ENCODE peak calls at places on chromosome 2, in ten cellular contexts. R is adrenal gland, D is pancreas, N is A549, K is prostate gland, Z is endothelial cell of umbilical vein, V is Peyer's patch, F is transverse colon, P is cardiac muscle cell, I is lung. U is an unnamed sample.

GRCh38 chr2:41496908-41497307 is 550.9 kb upstream of the PKDCC start:
- DNase-seq in R (no peak), D (no peak), N (no peak), K (no peak), Z (no peak), V (no peak), F (no peak), P (no peak), I (no peak), U (no peak)

GRCh38 chr2:3617198-3617890 is 22.4 kb downstream of the COLEC11 start:
- DNase-seq in R (peak; percentile 18), D (no peak), N (no peak), K (no peak), Z (no peak), V (peak; percentile 9), F (no peak), P (no peak), I (no peak), U (no peak)

GRCh38 chr2:124024491-124025348 is at the start of gene CNTNAP5:
- DNase-seq in R (peak; percentile 63), D (peak; percentile 63), N (no peak), K (no peak), Z (no peak), V (no peak), F (peak; percentile 8), P (peak; percentile 77), I (peak; percentile 54), U (peak; percentile 44)

GRCh38 chr2:157443795-157444642 is at the start of gene CYTIP:
- DNase-seq in R (peak; percentile 52), D (no peak), N (no peak), K (peak; percentile 8), Z (no peak), V (peak; percentile 92), F (peak; percentile 65), P (peak; percentile 17), I (peak; percentile 36), U (peak; percentile 36)

GRCh38 chr2:177038772-177039484 is 173.7 kb upstream of the HNRNPA3 start:
- DNase-seq in R (no peak), D (no peak), N (no peak), K (no peak), Z (no peak), V (no peak), F (no peak), P (no peak), I (no peak), U (no peak)

GRCh38 chr2:241950413-241950863 is 80.9 kb downstream of the RTP5 start:
- DNase-seq in R (no peak), D (no peak), N (no peak), K (no peak), Z (no peak), V (peak; percentile 43), F (no peak), P (no peak), I (no peak), U (no peak)

GRCh38 chr2:234496442-234496834 is 443 bp downstream of the ARL4C start:
- DNase-seq in R (peak; percentile 73), D (no peak), N (no peak), K (peak; percentile 50), Z (no peak), V (peak; percentile 74), F (peak; percentile 44), P (no peak), I (no peak), U (peak; percentile 31)

GRCh38 chr2:161418715-161419337 is 2.7 kb downstream of the TBR1 start:
- DNase-seq in R (no peak), D (no peak), N (no peak), K (no peak), Z (no peak), V (peak; percentile 51), F (peak; percentile 33), P (peak; percentile 18), I (no peak), U (peak; percentile 29)

GRCh38 chr2:109457811-109458210 is 156.0 kb downstream of the SEPTIN10 start:
- DNase-seq in R (peak; percentile 35), D (no peak), N (no peak), K (no peak), Z (no peak), V (peak; percentile 27), F (no peak), P (no peak), I (no peak), U (no peak)

GRCh38 chr2:19574788-19575260 is 216.4 kb upstream of the OSR1 start:
- DNase-seq in R (peak; percentile 59), D (peak; percentile 20), N (no peak), K (no peak), Z (peak; percentile 46), V (peak; percentile 54), F (peak; percentile 39), P (peak; percentile 88), I (no peak), U (peak; percentile 50)

GRCh38 chr2:72334806-72335205 is 187.1 kb upstream of the CYP26B1 start:
- DNase-seq in R (no peak), D (no peak), N (no peak), K (no peak), Z (no peak), V (no peak), F (no peak), P (no peak), I (no peak), U (no peak)

GRCh38 chr2:172376505-172377125 is 50.8 kb upstream of the ITGA6 start:
- DNase-seq in R (no peak), D (no peak), N (no peak), K (no peak), Z (peak; percentile 68), V (no peak), F (no peak), P (no peak), I (no peak), U (no peak)

GRCh38 chr2:170162261-170162612 is 15.7 kb upstream of the MYO3B start:
- DNase-seq in R (no peak), D (no peak), N (no peak), K (no peak), Z (no peak), V (no peak), F (no peak), P (no peak), I (no peak), U (no peak)

GRCh38 chr2:7030810-7031209 is 113.6 kb downstream of the RNF144A start:
- DNase-seq in R (no peak), D (no peak), N (no peak), K (no peak), Z (no peak), V (no peak), F (no peak), P (no peak), I (no peak), U (no peak)

GRCh38 chr2:220533485-220533884 is 906.1 kb downstream of the SLC4A3 start:
- DNase-seq in R (no peak), D (no peak), N (peak; percentile 32), K (no peak), Z (no peak), V (no peak), F (no peak), P (peak; percentile 25), I (no peak), U (no peak)

GRCh38 chr2:143151111-143151752 is 22.0 kb downstream of the ARHGAP15 start:
- DNase-seq in R (no peak), D (no peak), N (no peak), K (no peak), Z (no peak), V (no peak), F (no peak), P (no peak), I (no peak), U (no peak)

GRCh38 chr2:5385596-5385995 is 306.6 kb upstream of the SOX11 start:
- DNase-seq in R (no peak), D (no peak), N (no peak), K (no peak), Z (no peak), V (no peak), F (no peak), P (no peak), I (no peak), U (no peak)

GRCh38 chr2:43192939-43193651 is 33.3 kb downstream of the ZFP36L2 start:
- DNase-seq in R (no peak), D (no peak), N (no peak), K (no peak), Z (no peak), V (no peak), F (peak; percentile 40), P (no peak), I (no peak), U (peak; percentile 67)
- H3K4me1 ChIP-seq in R (no peaks in the 10 kb centered on the region), D (peaks cover 28% of the 10 kb centered on the region), N (peaks cover 56% of the 10 kb centered on the region), K (no peaks in the 10 kb centered on the region), Z (no peaks in the 10 kb centered on the region), V (peaks cover 16% of the 10 kb centered on the region), F (peaks cover 13% of the 10 kb centered on the region), P (peaks cover 39% of the 10 kb centered on the region), I (no peaks in the 10 kb centered on the region), U (peaks cover 24% of the 10 kb centered on the region)

GRCh38 chr2:231715499-231715837 is 7.1 kb downstream of the PTMA start:
- DNase-seq in R (no peak), D (no peak), N (no peak), K (no peak), Z (no peak), V (no peak), F (no peak), P (no peak), I (no peak), U (no peak)
- H3K4me1 ChIP-seq in R (peaks cover 24% of the 10 kb centered on the region), D (peaks cover 14% of the 10 kb centered on the region), N (peaks cover 55% of the 10 kb centered on the region), K (peaks cover 5% of the 10 kb centered on the region), Z (peaks cover 27% of the 10 kb centered on the region), V (peaks cover 16% of the 10 kb centered on the region), F (peaks cover 23% of the 10 kb centered on the region), P (peaks cover 17% of the 10 kb centered on the region), I (peaks cover 3% of the 10 kb centered on the region), U (peaks cover 13% of the 10 kb centered on the region)

DNA sequence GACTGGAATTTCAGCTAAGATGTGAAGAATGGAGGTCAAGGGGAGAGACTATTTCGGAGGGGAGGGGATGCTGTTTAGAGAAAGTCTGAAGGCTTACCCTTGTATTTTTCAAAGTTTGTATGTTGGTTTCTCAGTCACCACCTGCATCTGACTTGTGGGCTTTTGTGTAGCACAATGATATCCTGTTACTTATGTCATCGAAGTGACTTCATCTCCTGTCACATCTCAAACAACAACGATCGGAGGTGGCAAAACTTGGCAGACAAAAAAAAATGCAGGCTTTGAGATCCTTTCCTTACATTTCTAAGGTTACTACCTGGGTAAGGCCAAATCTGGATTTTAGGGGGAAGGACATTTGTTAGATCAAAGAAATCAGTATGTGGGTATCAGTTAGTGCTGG is 11.7 kb upstream of the CXCR4 start:
- DNase-seq in R (no peak), D (no peak), N (no peak), K (no peak), Z (no peak), V (peak; percentile 73), F (no peak), P (no peak), I (no peak), U (no peak)
- H3K4me1 ChIP-seq in R (no peaks in the 10 kb centered on the region), D (no peaks in the 10 kb centered on the region), N (no peaks in the 10 kb centered on the region), K (no peaks in the 10 kb centered on the region), Z (no peaks in the 10 kb centered on the region), V (peaks cover 18% of the 10 kb centered on the region), F (no peaks in the 10 kb centered on the region), P (peaks cover 6% of the 10 kb centered on the region), I (no peaks in the 10 kb centered on the region), U (no peaks in the 10 kb centered on the region)

DNA sequence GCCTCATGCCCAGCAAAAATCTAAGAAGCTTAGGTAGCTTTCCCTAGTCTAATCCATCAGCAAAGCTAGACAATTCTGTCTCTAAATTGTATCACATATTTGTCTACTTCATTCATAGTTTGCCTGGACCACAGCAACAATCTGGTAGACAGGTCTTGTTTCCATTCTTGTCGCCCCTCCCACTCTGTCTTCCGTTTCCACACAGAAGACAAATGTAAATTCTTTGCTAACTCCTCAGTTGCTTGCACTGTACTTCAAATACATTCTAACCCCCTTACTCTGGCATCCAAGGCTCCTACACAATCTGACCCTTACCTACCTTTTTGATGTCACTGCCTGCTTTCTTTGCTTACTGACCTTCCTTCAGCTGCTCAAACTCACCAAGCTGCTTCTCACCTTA is 40.1 kb downstream of the THUMPD2 start:
- DNase-seq in R (no peak), D (no peak), N (no peak), K (no peak), Z (no peak), V (no peak), F (no peak), P (no peak), I (no peak), U (no peak)
- H3K4me1 ChIP-seq in R (no peaks in the 10 kb centered on the region), D (no peaks in the 10 kb centered on the region), N (no peaks in the 10 kb centered on the region), K (no peaks in the 10 kb centered on the region), Z (no peaks in the 10 kb centered on the region), V (no peaks in the 10 kb centered on the region), F (no peaks in the 10 kb centered on the region), P (peaks cover 11% of the 10 kb centered on the region), I (peaks cover 2% of the 10 kb centered on the region), U (no peaks in the 10 kb centered on the region)